ENCODE peak calls at places on chromosome 5, in ten cellular contexts. O is psoas muscle; E is colonic mucosa; Z is stimulated activated CD4-positive, alpha-beta T cell treated with anti-CD3 and anti-CD28 coated beads, Interleukin-4, amount 100 ng/mL, for 24 hours; D is OCI-LY7; V is SW480; P is AG10803; M is activated CD4-positive, CD25-positive, alpha-beta regulatory T cell treated with anti-CD3 and anti-CD28 coated beads, Interleukin-2, amount 50 U/mL, for 72 hours; Y is lung; K is H7. B is an unnamed sample.

GRCh38 chr5:151381899-151382298 is 34.5 kb upstream of the SLC36A2 start:
- DNase-seq in K (no peak), E (no peak), M (no peak), Z (no peak), O (no peak), D (no peak), V (no peak), P (no peak), Y (no peak), B (no peak)

GRCh38 chr5:117434266-117434665 is 859.6 kb upstream of the SEMA6A start:
- DNase-seq in O (no peak), K (no peak), M (no peak), E (no peak), V (no peak), D (no peak), Y (no peak), Z (no peak), P (no peak), B (no peak)

GRCh38 chr5:54217826-54218503 is 92.4 kb downstream of the ARL15 start:
- DNase-seq in O (no peak), K (no peak), P (peak), M (no peak), E (peak), Y (no peak), D (peak), V (peak), Z (peak), B (peak)

GRCh38 chr5:103243665-103244064 is 14.9 kb upstream of the MACIR start:
- DNase-seq in Y (no peak), K (no peak), V (no peak), O (no peak), D (no peak), M (no peak), P (no peak), E (no peak), Z (no peak), B (no peak)

GRCh38 chr5:128378196-128378595 is 159.8 kb downstream of the FBN2 start:
- DNase-seq in K (no peak), D (no peak), M (no peak), P (no peak), E (no peak), O (no peak), Z (no peak), Y (no peak), V (no peak), B (no peak)

GRCh38 chr5:107470007-107470582 is 200.6 kb downstream of the EFNA5 start:
- DNase-seq in D (no peak), Z (no peak), E (no peak), Y (no peak), P (no peak), M (no peak), K (no peak), O (no peak), V (peak), B (no peak)

GRCh38 chr5:74367931-74368330 is 272.6 kb downstream of the ENC1 start:
- DNase-seq in Y (no peak), D (no peak), K (no peak), P (no peak), V (no peak), M (no peak), E (no peak), O (peak), Z (no peak), B (no peak)

GRCh38 chr5:125175348-125176004 is 429.0 kb upstream of the ZNF608 start:
- DNase-seq in O (no peak), M (no peak), K (no peak), D (no peak), P (no peak), E (no peak), Y (no peak), Z (no peak), V (no peak), B (no peak)

GRCh38 chr5:138536665-138537315 is 6.2 kb downstream of the ETF1 start:
- DNase-seq in Y (no peak), O (no peak), V (no peak), D (no peak), K (peak), P (no peak), E (no peak), M (no peak), Z (no peak), B (peak)

GRCh38 chr5:10618311-10618710 is 54.4 kb downstream of the ANKRD33B start:
- DNase-seq in K (no peak), Y (no peak), M (no peak), Z (no peak), V (no peak), E (no peak), D (no peak), O (no peak), P (no peak), B (no peak)

GRCh38 chr5:102826629-102827028 is 71.5 kb downstream of the PAM start:
- DNase-seq in P (no peak), D (no peak), V (no peak), O (no peak), E (no peak), K (no peak), Y (no peak), Z (no peak), M (no peak), B (no peak)

GRCh38 chr5:138177936-138178515 is 404 bp downstream of the BRD8 start:
- DNase-seq in Z (peak), M (peak), V (peak), K (peak), P (peak), O (no peak), Y (no peak), D (peak), E (peak), B (peak)

GRCh38 chr5:172370648-172371248 is 83.6 kb downstream of the SH3PXD2B start:
- DNase-seq in O (no peak), P (peak), V (peak), Y (no peak), E (peak), M (peak), Z (peak), K (no peak), D (peak), B (peak)

GRCh38 chr5:172418847-172419810 is 35.2 kb downstream of the SH3PXD2B start:
- DNase-seq in P (no peak), Z (no peak), K (no peak), V (no peak), Y (no peak), E (no peak), O (peak), M (no peak), D (no peak), B (no peak)

GRCh38 chr5:11050596-11051304 is 289.7 kb upstream of the DAP start:
- DNase-seq in O (no peak), M (no peak), E (no peak), K (no peak), P (peak), Z (no peak), V (no peak), D (no peak), Y (no peak), B (no peak)

B was measured in GM23338.